ENCODE peak calls at places on chromosomes 12 and 14, in nine cellular contexts. R is lower lobe of right lung; P is activated CD4-positive, alpha-beta T cell treated with anti-CD3 and anti-CD28 coated beads for 24 hours; U is cardiac muscle cell; I is stimulated activated CD8-positive, alpha-beta memory T cell treated with anti-CD3 and anti-CD28 coated beads, Interleukin-12 subunit alpha, Interleukin-12 subunit beta, amount 100 ng/mL, for 4 hours; A is GM12865; M is substantia nigra; D is Calu3; C is amniotic epithelial cell. X is an unnamed sample.

GRCh38 chr14:64500088-64500487 is 3.5 kb downstream of the ZBTB25 start:
- DNase-seq in A (no peak), P (no peak), D (no peak), C (peak; percentile 48), I (no peak), M (no peak), R (no peak), U (no peak), X (no peak)

GRCh38 chr12:105677672-105678071 is 347.2 kb downstream of the C12orf75 start:
- DNase-seq in P (no peak), C (no peak), M (no peak), D (no peak), A (no peak), U (no peak), I (no peak), R (no peak), X (no peak)

GRCh38 chr12:57726884-57727757 is 11.4 kb downstream of the AGAP2 start:
- DNase-seq in A (no peak), R (peak; percentile 66), D (no peak), P (no peak), U (peak; percentile 73), I (no peak), C (peak; percentile 36), M (no peak), X (peak; percentile 50)

GRCh38 chr12:48615681-48616080 is 45.8 kb upstream of the LALBA start:
- DNase-seq in C (peak; percentile 12), A (no peak), R (no peak), P (no peak), U (no peak), M (no peak), I (no peak), D (no peak), X (no peak)

GRCh38 chr12:104873374-104873773 is 84.7 kb downstream of the SLC41A2 start:
- DNase-seq in R (no peak), A (no peak), M (no peak), D (no peak), U (no peak), C (no peak), P (no peak), I (no peak), X (no peak)

GRCh38 chr14:87640553-87640952 is 352.4 kb downstream of the GALC start:
- DNase-seq in U (no peak), C (no peak), A (no peak), R (no peak), I (no peak), M (no peak), D (no peak), P (no peak), X (no peak)

GRCh38 chr12:2457215-2458112 is 337.3 kb upstream of the FKBP4 start:
- DNase-seq in I (no peak), R (no peak), U (no peak), M (no peak), C (no peak), P (no peak), D (no peak), A (no peak), X (no peak)

GRCh38 chr12:117151195-117152031 is 38.9 kb downstream of the FBXO21 start:
- DNase-seq in U (peak; percentile 84), P (peak; percentile 10), M (peak; percentile 45), A (no peak), I (no peak), R (peak; percentile 67), D (peak; percentile 62), C (peak; percentile 54), X (peak; percentile 88)

GRCh38 chr14:36944307-36945010 is 227.9 kb downstream of the SLC25A21 start:
- DNase-seq in U (no peak), P (no peak), I (no peak), M (no peak), A (no peak), D (no peak), C (peak; percentile 58), R (no peak), X (no peak)

GRCh38 chr12:21819236-21819635 is 44.7 kb upstream of the KCNJ8 start:
- DNase-seq in I (no peak), D (no peak), U (no peak), C (no peak), R (no peak), M (no peak), P (no peak), A (no peak), X (no peak)

GRCh38 chr12:124273630-124274029 is 21.3 kb upstream of the RFLNA start:
- DNase-seq in C (peak; percentile 24), U (peak; percentile 33), M (no peak), R (no peak), I (no peak), A (peak; percentile 66), D (peak; percentile 34), P (no peak), X (no peak)

GRCh38 chr14:56549721-56550120 is 29.9 kb upstream of the TMEM260 start:
- DNase-seq in P (no peak), C (no peak), M (no peak), U (no peak), D (no peak), A (no peak), I (no peak), R (no peak), X (no peak)

GRCh38 chr14:85102591-85102990 is 427.4 kb upstream of the FLRT2 start:
- DNase-seq in A (no peak), I (no peak), P (no peak), D (no peak), U (no peak), M (no peak), C (no peak), R (no peak), X (no peak)

GRCh38 chr12:50026691-50027090 is 1.4 kb upstream of the RACGAP1 start:
- DNase-seq in C (no peak), D (no peak), A (no peak), M (no peak), P (no peak), R (no peak), U (no peak), I (no peak), X (no peak)

GRCh38 chr12:103813949-103814348 is 27.1 kb downstream of the NT5DC3 start:
- DNase-seq in I (no peak), M (no peak), P (no peak), A (no peak), C (peak; percentile 29), D (no peak), R (no peak), U (no peak), X (no peak)

GRCh38 chr12:66674495-66675122 is 4.3 kb downstream of the GRIP1 start:
- DNase-seq in A (no peak), C (no peak), D (no peak), I (no peak), P (no peak), R (no peak), U (no peak), M (no peak), X (no peak)

GRCh38 chr14:97359391-97359790 is 562.2 kb downstream of the VRK1 start:
- DNase-seq in U (no peak), I (no peak), P (no peak), A (no peak), M (no peak), R (no peak), C (no peak), D (no peak), X (no peak)

GRCh38 chr12:76890407-76891143 is 11.8 kb upstream of the CSRP2 start:
- DNase-seq in M (no peak), R (no peak), I (peak; percentile 13), U (no peak), D (peak; percentile 61), C (no peak), A (no peak), P (peak; percentile 44), X (no peak)

GRCh38 chr14:67690011-67690410 is 5.6 kb downstream of the RDH11 start:
- DNase-seq in R (no peak), A (no peak), C (no peak), P (no peak), D (no peak), I (no peak), U (no peak), M (no peak), X (no peak)

GRCh38 chr14:92121207-92121669 is 268 bp downstream of the NDUFB1 start:
- DNase-seq in I (no peak), R (peak; percentile 64), A (peak; percentile 59), P (no peak), U (peak; percentile 45), C (peak; percentile 37), D (no peak), M (no peak), X (peak; percentile 66)

GRCh38 chr14:50388256-50388931 is 8.3 kb downstream of the CDKL1 start:
- DNase-seq in D (peak; percentile 30), I (no peak), C (peak; percentile 97), R (no peak), M (no peak), U (no peak), A (no peak), P (no peak), X (peak; percentile 63)

X was measured in testis.